ENCODE peak calls at places on chromosomes 6 and 20, in six cellular contexts. Q, Z, B, H, T and J are unnamed samples.

GRCh38 chr6:146913842-146914562 is 290.2 kb upstream of the STXBP5 start:
- DNase-seq in Q (peak), Z (peak), B (peak), H (peak), T (peak), J (no peak)

GRCh38 chr20:61516398-61517208 is 264.5 kb downstream of the CDH4 start:
- DNase-seq in Q (no peak), Z (no peak), B (no peak), H (no peak), T (no peak), J (no peak)

GRCh38 chr20:46588532-46589509 is 38.4 kb upstream of the OCSTAMP start:
- DNase-seq in Q (no peak), Z (no peak), B (no peak), H (no peak), T (no peak), J (no peak)

GRCh38 chr20:20338133-20338730 is 29.7 kb upstream of the INSM1 start:
- DNase-seq in Q (no peak), Z (no peak), B (no peak), H (no peak), T (no peak), J (no peak)

GRCh38 chr6:49336514-49337131 is 126.4 kb downstream of the MMUT start:
- DNase-seq in Q (no peak), Z (no peak), B (no peak), H (no peak), T (peak), J (no peak)

GRCh38 chr6:11143394-11144371 is 32.2 kb upstream of the ERVFRD-1 start:
- DNase-seq in Q (peak), Z (peak), B (no peak), H (peak), T (peak), J (peak)

GRCh38 chr6:127737009-127737486 is 160.1 kb downstream of the C6orf58 start:
- DNase-seq in Q (peak), Z (peak), B (peak), H (peak), T (peak), J (no peak)

GRCh38 chr6:2114100-2114499 is 131.3 kb downstream of the GMDS start:
- DNase-seq in Q (no peak), Z (no peak), B (no peak), H (no peak), T (no peak), J (no peak)